ENCODE peak calls at places on chromosome 17, in eight cellular contexts. T, Y, D, Z, U, C, X and F are unnamed samples.

GRCh38 chr17:57009737-57010445 is 32.0 kb downstream of the SCPEP1 start:
- DNase-seq in D (peak; percentile 69), C (peak; percentile 78), Z (peak; percentile 55), T (peak; percentile 55), U (peak; percentile 31), Y (peak; percentile 47), X (peak; percentile 47), F (peak; percentile 12)

GRCh38 chr17:76866774-76867577 is 1.2 kb upstream of the MGAT5B start:
- DNase-seq in Y (no peak), Z (no peak), U (peak; percentile 75), D (no peak), T (no peak), C (peak; percentile 79), X (peak; percentile 60), F (no peak)

GRCh38 chr17:74799097-74799496 is 23.0 kb upstream of the NAT9 start:
- DNase-seq in D (no peak), Y (no peak), C (no peak), X (no peak), U (no peak), Z (no peak), T (no peak), F (no peak)

GRCh38 chr17:73030501-73030911 is 62.0 kb downstream of the SLC39A11 start:
- DNase-seq in Y (no peak), Z (no peak), C (no peak), U (peak; percentile 16), D (no peak), X (peak; percentile 24), T (peak; percentile 65), F (no peak)

GRCh38 chr17:1108810-1109605 is 70.8 kb downstream of the ABR start:
- DNase-seq in Y (peak; percentile 66), C (peak; percentile 38), T (no peak), D (peak; percentile 57), U (peak; percentile 59), X (peak; percentile 44), Z (peak; percentile 39), F (peak; percentile 61)

GRCh38 chr17:67995568-67996191 is 589 bp downstream of the C17orf58 start:
- DNase-seq in C (peak; percentile 34), T (peak; percentile 32), X (no peak), Z (peak; percentile 17), Y (peak; percentile 52), U (peak; percentile 2), D (peak; percentile 43), F (peak; percentile 65)

GRCh38 chr17:61815863-61816523 is 47.3 kb downstream of the BRIP1 start:
- DNase-seq in Y (peak; percentile 14), C (no peak), X (no peak), Z (no peak), U (no peak), D (no peak), T (no peak), F (no peak)

GRCh38 chr17:44793885-44794698 is 35.3 kb downstream of the ADAM11 start:
- DNase-seq in X (no peak), Z (no peak), D (no peak), U (no peak), T (no peak), C (no peak), Y (no peak), F (no peak)

GRCh38 chr17:79028496-79029326 is 4.7 kb downstream of the C1QTNF1 start:
- DNase-seq in Z (no peak), Y (no peak), U (no peak), D (no peak), X (no peak), C (no peak), T (no peak), F (no peak)

GRCh38 chr17:79024901-79025737 is 1.1 kb downstream of the C1QTNF1 start:
- DNase-seq in Z (peak; percentile 40), T (no peak), X (no peak), Y (peak; percentile 48), D (peak; percentile 71), U (no peak), C (peak; percentile 54), F (no peak)

GRCh38 chr17:79027274-79027924 is 3.4 kb downstream of the C1QTNF1 start:
- DNase-seq in X (no peak), T (no peak), C (no peak), Z (no peak), Y (peak; percentile 77), U (no peak), D (peak; percentile 97), F (no peak)

GRCh38 chr17:79027925-79028491 is 4.0 kb downstream of the C1QTNF1 start:
- DNase-seq in T (no peak), D (peak; percentile 80), Z (no peak), X (no peak), Y (no peak), U (no peak), C (no peak), F (no peak)

DNA sequence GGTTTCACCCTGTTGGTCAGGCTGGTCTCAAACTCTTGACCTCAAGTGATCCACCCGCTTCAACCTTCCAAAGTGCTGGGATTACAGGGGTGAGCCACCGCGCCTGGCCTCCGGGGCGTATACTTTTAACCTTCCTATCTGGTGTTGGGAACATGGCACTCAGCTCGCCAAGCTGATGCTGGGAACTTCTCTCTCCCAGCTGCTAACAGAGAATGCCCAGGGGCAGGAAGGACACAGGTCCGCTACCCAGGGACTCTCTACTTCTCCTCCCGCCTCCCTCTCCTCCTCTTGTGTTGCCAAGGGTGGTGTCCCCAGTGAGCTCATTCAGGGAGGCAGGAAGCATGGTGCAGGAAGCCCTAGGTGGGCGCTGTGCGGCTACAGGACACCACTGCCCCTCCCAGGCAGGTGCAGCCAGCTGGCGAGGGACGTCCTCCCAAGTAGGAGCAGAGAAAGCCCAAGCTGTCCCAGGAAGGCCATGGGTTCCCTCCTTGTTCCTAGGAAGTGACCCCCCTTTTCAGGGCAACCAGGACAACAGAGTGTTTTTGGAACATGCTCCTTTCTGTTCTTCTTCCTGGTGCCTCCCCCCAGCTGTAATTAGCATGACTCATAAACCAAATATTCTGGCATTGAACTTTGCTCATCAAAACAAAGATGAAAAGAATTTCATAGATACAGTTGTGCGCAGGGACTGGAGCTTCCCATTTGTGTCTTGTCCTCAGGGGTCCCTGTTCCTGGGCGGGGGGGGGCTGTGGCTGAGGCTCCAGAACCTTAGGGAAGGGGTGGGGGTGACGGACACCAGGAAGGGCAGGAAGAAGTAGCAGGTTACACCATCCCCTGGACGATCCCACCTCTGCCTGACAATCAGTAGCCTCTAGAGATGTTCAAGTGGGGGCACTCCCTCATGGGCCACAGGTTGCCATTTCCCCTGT is 2.6 kb downstream of the C1QTNF1 start:
- DNase-seq in T (no peak), C (peak; percentile 95), U (peak; percentile 54), D (peak; percentile 79), X (peak; percentile 68), Z (no peak), Y (no peak), F (peak; percentile 47)
- H3K27ac ChIP-seq in T (no peak overlapping the region), C (peak overlapping the region; percentile 85), U (peak overlapping the region; percentile 67), D (peak overlapping the region; percentile 100), X (peak overlapping the region; percentile 88), Z (peak overlapping the region; percentile 83), Y (peak overlapping the region; percentile 61), F (peak overlapping the region; percentile 37)

GRCh38 chr17:17661834-17662233 is 19.4 kb upstream of the RAI1 start:
- DNase-seq in U (no peak), D (no peak), T (no peak), Y (peak; percentile 31), Z (no peak), X (no peak), C (no peak), F (no peak)
- TF ChIP-seq CTCF in U (no peak), D (no peak), T (no peak), Y (no peak), Z (no peak), X (no peak), C (peak; percentile 50), F (no peak)

GRCh38 chr17:65175952-65176351 is 38.8 kb downstream of the RGS9 start:
- DNase-seq in Y (no peak), C (no peak), Z (no peak), D (no peak), U (no peak), T (no peak), X (no peak), F (no peak)
- H3K27ac ChIP-seq in Y (no peak overlapping the region), C (no peak overlapping the region), Z (no peak overlapping the region), D (no peak overlapping the region), U (no peak overlapping the region), T (no peak overlapping the region), X (no peak overlapping the region), F (no peak overlapping the region)

GRCh38 chr17:13114601-13115024 is 96.8 kb upstream of the ELAC2 start:
- DNase-seq in U (peak; percentile 79), Y (peak; percentile 76), X (peak; percentile 28), T (peak; percentile 21), C (peak; percentile 71), Z (no peak), D (peak; percentile 7), F (no peak)
- TF ChIP-seq CTCF in U (peak; percentile 70), Y (peak; percentile 91), X (peak; percentile 71), T (peak; percentile 57), C (peak; percentile 91), Z (no peak), D (peak; percentile 47), F (no peak)

GRCh38 chr17:8039611-8040168 is 831 bp downstream of the ALOX15B start:
- DNase-seq in D (no peak), X (no peak), C (no peak), U (no peak), T (no peak), Z (no peak), Y (no peak), F (no peak)

GRCh38 chr17:8038954-8039610 is at the start of gene ALOX15B:
- DNase-seq in D (no peak), T (no peak), Y (no peak), C (no peak), X (no peak), Z (peak; percentile 25), U (no peak), F (no peak)

GRCh38 chr17:8041980-8042379 is 3.1 kb downstream of the ALOX15B start:
- DNase-seq in T (no peak), D (no peak), Z (no peak), Y (no peak), X (no peak), C (no peak), U (no peak), F (no peak)

GRCh38 chr17:8044819-8045810 is 6.3 kb downstream of the ALOX15B start:
- DNase-seq in C (no peak), Y (no peak), X (no peak), T (no peak), U (no peak), Z (no peak), D (no peak), F (no peak)

DNA sequence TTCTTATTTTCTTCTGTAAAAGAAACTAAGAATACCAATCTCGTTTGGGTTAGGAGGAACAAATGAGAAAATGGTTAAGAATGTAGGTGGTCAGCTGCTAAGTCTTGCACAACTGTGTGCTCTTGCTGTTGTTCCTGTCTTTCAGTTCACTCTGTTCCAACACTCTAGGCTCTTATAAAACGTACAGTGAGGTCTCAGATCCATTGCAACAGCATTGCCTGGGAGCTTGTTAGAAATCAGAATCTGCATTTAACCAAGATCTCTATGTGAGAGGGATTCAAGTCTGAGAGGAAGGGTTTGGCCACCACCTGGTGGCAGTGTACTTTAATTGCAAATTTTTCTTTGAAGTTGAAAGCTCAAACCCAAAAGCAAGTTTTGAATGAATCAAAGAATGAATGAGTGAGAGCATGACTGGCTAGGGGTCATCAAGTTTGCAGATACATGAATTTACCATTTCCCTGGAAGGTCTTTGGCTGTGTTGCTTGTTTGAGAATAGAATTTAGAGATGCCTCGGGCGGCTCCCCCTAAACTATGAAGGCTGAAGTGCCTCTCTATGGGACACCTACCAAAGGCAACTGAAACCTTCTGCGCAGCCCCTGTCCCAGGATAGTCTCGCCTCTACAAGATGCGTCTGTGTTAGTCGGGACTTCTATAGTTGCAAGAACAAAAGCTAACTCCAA is 2.5 kb downstream of the ALOX15B start:
- DNase-seq in T (no peak), Y (peak; percentile 62), Z (peak; percentile 26), U (peak; percentile 53), X (peak; percentile 73), D (peak; percentile 47), C (peak; percentile 72), F (no peak)
- H3K27ac ChIP-seq in T (no peak overlapping the region), Y (no peak overlapping the region), Z (no peak overlapping the region), U (no peak overlapping the region), X (no peak overlapping the region), D (peak overlapping the region; percentile 27), C (no peak overlapping the region), F (no peak overlapping the region)